ENCODE peak calls at places on chromosomes 6 and 20, in four cellular contexts. T, W, I and K are unnamed samples.
A peak's percentile ranks its signal among the peaks of the same experiment; 100 is the strongest.

GRCh38 chr20:50456452-50457324 is 53.5 kb upstream of the PTPN1 start:
- DNase-seq in I (no peak), W (peak; percentile 42), T (no peak), K (no peak)

GRCh38 chr6:72984981-72985665 is 240.2 kb downstream of the KHDC1L start:
- DNase-seq in T (no peak), W (no peak), I (no peak), K (no peak)

GRCh38 chr20:9838035-9838377 is 870 bp downstream of the PAK5 start:
- DNase-seq in I (no peak), W (no peak), T (no peak), K (no peak)

GRCh38 chr6:83371428-83371827 is 59.4 kb downstream of the ME1 start:
- DNase-seq in I (no peak), T (no peak), W (no peak), K (no peak)

GRCh38 chr6:141953072-141953471 is 179.7 kb upstream of the GJE1 start:
- DNase-seq in I (no peak), T (no peak), W (no peak), K (no peak)

GRCh38 chr20:653110-653589 is at the start of gene SRXN1:
- DNase-seq in T (peak; percentile 87), I (peak; percentile 81), W (peak; percentile 89), K (no peak)

GRCh38 chr6:122818866-122819265 is 29.8 kb downstream of the SMPDL3A start:
- DNase-seq in W (no peak), T (no peak), I (no peak), K (no peak)

GRCh38 chr6:29294499-29294914 is 7.0 kb upstream of the OR14J1 start:
- DNase-seq in T (no peak), I (no peak), W (no peak), K (no peak)

GRCh38 chr6:123965894-123966293 is 162.2 kb downstream of the NKAIN2 start:
- DNase-seq in T (peak; percentile 53), W (no peak), I (no peak), K (no peak)

GRCh38 chr6:26019261-26019845 is 56.8 kb downstream of the TRIM38 start:
- DNase-seq in W (no peak), T (no peak), I (no peak), K (no peak)

GRCh38 chr6:151808331-151809241 is 1.1 kb downstream of the ESR1 start:
- DNase-seq in T (peak; percentile 26), I (no peak), W (no peak), K (no peak)

GRCh38 chr20:45325367-45325766 is 17.3 kb upstream of the MATN4 start:
- DNase-seq in W (no peak), I (no peak), T (no peak), K (peak; percentile 52)

GRCh38 chr6:106903299-106903698 is 71.2 kb downstream of the CD24 start:
- DNase-seq in W (no peak), I (no peak), T (no peak), K (no peak)

GRCh38 chr20:50654899-50655298 is 36.4 kb downstream of the RIPOR3 start:
- DNase-seq in T (no peak), I (no peak), W (no peak), K (no peak)

GRCh38 chr6:33877982-33878381 is 74.2 kb upstream of the MLN start:
- DNase-seq in W (no peak), T (no peak), I (no peak), K (no peak)

GRCh38 chr6:65081713-65082210 is 625.3 kb downstream of the EYS start:
- DNase-seq in T (no peak), W (no peak), I (no peak), K (no peak)

GRCh38 chr20:1654994-1655393 is 2.6 kb downstream of the SIRPG start:
- DNase-seq in T (no peak), I (no peak), W (no peak), K (no peak)

GRCh38 chr6:56961151-56961550 is 6.2 kb downstream of the BEND6 start:
- DNase-seq in T (no peak), I (no peak), W (peak; percentile 8), K (no peak)

GRCh38 chr20:58492795-58493538 is 22.2 kb downstream of the APCDD1L start:
- DNase-seq in W (no peak), I (no peak), T (no peak), K (no peak)

GRCh38 chr20:35934050-35934449 is 20.3 kb downstream of the SCAND1 start:
- DNase-seq in W (no peak), T (no peak), I (no peak), K (no peak)

GRCh38 chr6:111854683-111855082 is 18.6 kb downstream of the FYN start:
- DNase-seq in W (no peak), T (no peak), I (no peak), K (no peak)

GRCh38 chr6:22681761-22682160 is 112.4 kb downstream of the HDGFL1 start:
- DNase-seq in T (no peak), I (no peak), W (no peak), K (no peak)

GRCh38 chr6:16523550-16524379 is 237.5 kb downstream of the ATXN1 start:
- DNase-seq in W (no peak), I (no peak), T (no peak), K (no peak)

GRCh38 chr6:2714359-2714895 is 36.3 kb downstream of the MYLK4 start:
- DNase-seq in I (no peak), T (no peak), W (no peak), K (no peak)

GRCh38 chr6:34391023-34391485 is 1.4 kb downstream of the NUDT3 start:
- DNase-seq in T (no peak), I (no peak), W (no peak), K (no peak)

GRCh38 chr6:154410619-154411044 is 54.0 kb upstream of the IPCEF1 start:
- DNase-seq in W (peak; percentile 14), I (peak; percentile 66), T (no peak), K (no peak)

GRCh38 chr6:35442693-35443092 is 9.4 kb upstream of the FANCE start:
- DNase-seq in W (no peak), I (no peak), T (no peak), K (no peak)

GRCh38 chr20:16098890-16099639 is 474.2 kb downstream of the KIF16B start:
- DNase-seq in W (no peak), I (no peak), T (no peak), K (no peak)

GRCh38 chr6:27604986-27605385 is 132.1 kb upstream of the ZNF184 start:
- DNase-seq in W (no peak), I (no peak), T (no peak), K (no peak)

GRCh38 chr6:109472132-109472995 is 10.7 kb downstream of the ZBTB24 start:
- DNase-seq in T (no peak), W (no peak), I (no peak), K (no peak)

GRCh38 chr6:112282217-112282616 is 27.9 kb upstream of the LAMA4 start:
- DNase-seq in I (no peak), W (no peak), T (no peak), K (no peak)

GRCh38 chr6:142236686-142237085 is 65.1 kb upstream of the ADGRG6 start:
- DNase-seq in T (no peak), W (no peak), I (no peak), K (no peak)

GRCh38 chr6:83908813-83909212 is 49.3 kb downstream of the CYB5R4 start:
- DNase-seq in W (no peak), I (no peak), T (no peak), K (no peak)

GRCh38 chr20:38300433-38300832 is 3.5 kb upstream of the BPI start:
- DNase-seq in W (no peak), I (no peak), T (no peak), K (no peak)

GRCh38 chr6:11350294-11350693 is 117.8 kb upstream of the NEDD9 start:
- DNase-seq in W (peak; percentile 32), I (no peak), T (no peak), K (no peak)

GRCh38 chr20:18272451-18272850 is 15.9 kb upstream of the ZNF133 start:
- DNase-seq in I (no peak), W (no peak), T (no peak), K (no peak)

GRCh38 chr20:45701104-45701503 is 734 bp upstream of the WFDC13 start:
- DNase-seq in T (no peak), I (no peak), W (no peak), K (no peak)

GRCh38 chr6:129750390-129750789 is 40.4 kb upstream of the ARHGAP18 start:
- DNase-seq in W (no peak), I (no peak), T (no peak), K (no peak)

DNA sequence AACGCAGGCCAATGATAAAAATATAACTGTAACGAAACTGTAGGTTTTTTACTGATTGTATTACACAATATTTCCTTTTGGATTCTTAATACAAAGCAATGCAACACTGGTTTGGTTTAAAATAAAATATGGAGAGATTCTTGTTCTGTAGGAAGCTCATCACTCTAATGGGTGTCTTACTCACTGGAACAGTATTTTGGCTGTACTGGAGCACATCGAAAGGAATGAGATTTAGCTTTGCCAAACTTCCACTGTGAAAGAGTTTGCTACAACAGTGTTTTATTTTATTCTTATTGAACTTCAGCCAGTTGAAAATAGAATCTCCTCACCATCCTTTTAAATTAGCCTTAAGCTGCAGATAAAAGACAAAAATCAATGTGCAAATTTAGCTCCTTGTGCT is 230.7 kb upstream of the QKI start:
- DNase-seq in W (no peak), I (no peak), T (no peak), K (no peak)
- TF ChIP-seq CTCF in W (no peak), I (no peak), T (no peak), K (no peak)

DNA sequence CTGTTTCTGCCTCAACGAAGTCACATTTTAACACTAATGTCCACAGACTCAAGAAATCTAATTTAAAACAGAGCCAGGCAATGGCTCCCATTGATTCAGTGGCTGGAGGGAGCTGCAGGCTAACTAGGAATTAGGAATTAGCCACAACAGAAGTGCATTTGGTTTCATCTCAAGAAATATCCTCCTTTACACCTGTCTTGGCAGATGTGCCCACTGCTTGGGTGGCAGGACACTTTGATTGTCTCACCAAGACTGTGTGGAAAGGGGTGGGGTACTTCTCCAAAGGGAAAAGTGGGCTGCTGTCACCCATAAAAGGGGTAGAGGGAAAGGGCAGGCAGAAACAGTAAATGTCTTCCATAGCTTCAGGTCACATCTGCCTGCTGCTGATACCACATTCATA is 10.8 kb upstream of the OSER1 start:
- DNase-seq in T (no peak), I (no peak), W (no peak), K (no peak)
- TF ChIP-seq CTCF in T (no peak), I (no peak), W (no peak), K (no peak)

DNA sequence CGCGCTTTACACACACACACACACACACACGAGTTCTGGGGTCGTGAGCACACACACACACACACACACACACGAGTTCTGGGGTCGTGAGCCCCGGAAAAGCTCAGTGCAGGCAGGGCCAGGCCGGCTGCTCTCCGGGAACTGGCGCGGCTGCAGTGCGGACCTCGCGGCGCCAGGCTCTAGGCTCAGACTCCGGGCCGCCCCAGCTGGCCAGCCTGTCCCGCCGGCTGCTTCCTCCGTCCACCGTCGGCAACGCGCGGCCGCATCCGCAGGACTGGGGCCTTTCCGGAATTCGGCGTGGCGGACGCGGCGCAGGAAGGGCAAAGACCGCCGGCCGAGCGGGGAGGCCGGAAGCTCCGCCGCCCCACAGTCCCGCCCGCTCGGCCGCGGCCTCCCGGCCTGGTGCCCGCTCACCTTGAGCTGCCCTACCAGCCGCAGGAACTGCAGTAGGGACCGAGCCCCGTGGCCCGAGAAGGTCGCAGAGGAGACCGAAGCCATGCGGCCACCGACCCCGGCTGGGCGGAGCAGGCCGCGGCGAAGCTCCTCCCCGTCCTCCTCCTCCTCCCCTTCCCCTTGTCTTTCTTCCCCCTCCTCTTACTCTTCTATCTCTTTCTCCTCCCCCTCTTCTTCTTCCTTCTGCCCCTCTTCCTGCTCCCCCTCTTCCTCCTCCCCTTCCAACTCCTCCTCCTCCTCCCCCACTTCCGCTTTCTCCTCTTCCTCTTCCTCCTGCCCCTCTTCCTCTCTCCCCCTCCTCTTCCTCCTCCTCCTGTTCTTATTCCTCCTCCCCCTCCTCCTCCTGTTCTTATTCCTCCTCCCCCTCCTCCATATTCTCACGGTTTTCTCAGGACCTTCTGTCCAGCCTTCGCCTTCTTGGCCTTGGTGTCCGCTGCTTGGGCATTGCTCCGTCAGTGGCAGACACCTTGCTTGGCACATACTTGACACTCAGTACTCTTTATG is at the start of gene HDDC2:
- DNase-seq in W (peak; percentile 47), I (peak; percentile 28), T (peak; percentile 93), K (peak; percentile 95)
- TF ChIP-seq CTCF in W (no peak), I (no peak), T (no peak), K (peak; percentile 17)

GRCh38 chr20:56626367-56627121 is 2.6 kb upstream of the TFAP2C start:
- DNase-seq in I (peak; percentile 10), W (peak; percentile 31), T (peak; percentile 67), K (no peak)
- TF ChIP-seq CTCF in I (peak; percentile 71), W (no peak), T (peak; percentile 69), K (peak; percentile 79)